ENCODE peak calls at places on chromosomes 2 and 18, in four cellular contexts. R is neuronal stem cell, M is heart left ventricle, O is psoas muscle. J is an unnamed sample.

GRCh38 chr2:188785515-188785914 is 188.7 kb upstream of the COL3A1 start:
- DNase-seq in R (no peak), M (no peak), O (no peak), J (no peak)

GRCh38 chr2:222797308-222797707 is 63.5 kb upstream of the ACSL3 start:
- DNase-seq in R (no peak), M (no peak), O (no peak), J (no peak)

GRCh38 chr2:236749346-236749745 is 179.7 kb downstream of the ACKR3 start:
- DNase-seq in R (no peak), M (no peak), O (no peak), J (no peak)

GRCh38 chr18:54119524-54120019 is 104.9 kb downstream of the MBD2 start:
- DNase-seq in R (peak; percentile 44), M (no peak), O (no peak), J (no peak)

GRCh38 chr18:79786304-79786703 is 11.4 kb upstream of the KCNG2 start:
- DNase-seq in R (no peak), M (peak; percentile 10), O (no peak), J (no peak)

GRCh38 chr2:128180031-128180430 is 89.0 kb downstream of the UGGT1 start:
- DNase-seq in R (no peak), M (no peak), O (no peak), J (no peak)

GRCh38 chr18:26894006-26894405 is 28.5 kb upstream of the AQP4 start:
- DNase-seq in R (no peak), M (no peak), O (no peak), J (no peak)

GRCh38 chr18:79409313-79409712 is 13.6 kb downstream of the NFATC1 start:
- DNase-seq in R (no peak), M (no peak), O (no peak), J (no peak)

GRCh38 chr2:24821433-24821891 is 28.2 kb downstream of the CENPO start:
- DNase-seq in R (no peak), M (no peak), O (no peak), J (no peak)

GRCh38 chr2:189421644-189422043 is 19.6 kb upstream of the WDR75 start:
- DNase-seq in R (no peak), M (no peak), O (no peak), J (no peak)

GRCh38 chr2:42793314-42794270 is 1.2 kb upstream of the HAAO start:
- DNase-seq in R (peak; percentile 38), M (no peak), O (no peak), J (peak; percentile 28)

GRCh38 chr2:23988371-23988770 is 21.5 kb upstream of the MFSD2B start:
- DNase-seq in R (no peak), M (no peak), O (no peak), J (no peak)

GRCh38 chr2:120421126-120421829 is 75.3 kb downstream of the INHBB start:
- DNase-seq in R (no peak), M (no peak), O (no peak), J (no peak)

GRCh38 chr2:163600801-163601200 is 135.0 kb downstream of the FIGN start:
- DNase-seq in R (no peak), M (no peak), O (no peak), J (no peak)

GRCh38 chr18:13493071-13493470 is 233.3 kb downstream of the FAM210A start:
- DNase-seq in R (no peak), M (no peak), O (no peak), J (no peak)

GRCh38 chr2:254231-254630 is 9.6 kb downstream of the SH3YL1 start:
- DNase-seq in R (no peak), M (no peak), O (no peak), J (no peak)

GRCh38 chr18:45688113-45688512 is 35.9 kb upstream of the SLC14A1 start:
- DNase-seq in R (no peak), M (no peak), O (no peak), J (no peak)

GRCh38 chr2:65070172-65070830 is 14.1 kb downstream of the CEP68 start:
- DNase-seq in R (no peak), M (no peak), O (no peak), J (no peak)

GRCh38 chr2:199463000-199463692 is 5.4 kb upstream of the SATB2 start:
- DNase-seq in R (peak; percentile 75), M (peak; percentile 60), O (peak; percentile 78), J (peak; percentile 60)

GRCh38 chr2:171957061-171957460 is 34.8 kb downstream of the HAT1 start:
- DNase-seq in R (no peak), M (no peak), O (no peak), J (no peak)

GRCh38 chr18:55337908-55338521 is 250.0 kb downstream of the TCF4 start:
- DNase-seq in R (no peak), M (peak; percentile 60), O (peak; percentile 35), J (peak; percentile 32)

GRCh38 chr2:217903142-217903858 is 99.5 kb downstream of the TNS1 start:
- DNase-seq in R (no peak), M (no peak), O (no peak), J (no peak)

GRCh38 chr2:169393068-169393590 is 30.8 kb upstream of the LRP2 start:
- DNase-seq in R (no peak), M (no peak), O (no peak), J (no peak)

GRCh38 chr2:217103752-217104540 is 244.1 kb upstream of the TNP1 start:
- DNase-seq in R (no peak), M (no peak), O (no peak), J (no peak)

GRCh38 chr2:11097988-11098387 is 57.3 kb upstream of the SLC66A3 start:
- DNase-seq in R (no peak), M (no peak), O (no peak), J (no peak)

GRCh38 chr2:142946941-142947340 is 69.5 kb downstream of the KYNU start:
- DNase-seq in R (no peak), M (no peak), O (no peak), J (no peak)

GRCh38 chr2:136238552-136239346 is 120.8 kb upstream of the CXCR4 start:
- DNase-seq in R (no peak), M (no peak), O (no peak), J (no peak)

GRCh38 chr2:192286093-192286701 is 91.5 kb upstream of the TMEFF2 start:
- DNase-seq in R (no peak), M (no peak), O (no peak), J (no peak)

GRCh38 chr2:101775092-101775491 is 77.6 kb downstream of the MAP4K4 start:
- DNase-seq in R (no peak), M (no peak), O (no peak), J (no peak)

GRCh38 chr2:72162574-72162973 is 14.9 kb upstream of the CYP26B1 start:
- DNase-seq in R (no peak), M (no peak), O (no peak), J (no peak)
- H3K4me3 ChIP-seq in R (no peak overlapping the region), M (no peak overlapping the region), O (no peak overlapping the region), J (no peak overlapping the region)

GRCh38 chr18:56632070-56633022 is 6.0 kb downstream of the TXNL1 start:
- DNase-seq in R (no peak), M (no peak), O (no peak), J (no peak)

DNA sequence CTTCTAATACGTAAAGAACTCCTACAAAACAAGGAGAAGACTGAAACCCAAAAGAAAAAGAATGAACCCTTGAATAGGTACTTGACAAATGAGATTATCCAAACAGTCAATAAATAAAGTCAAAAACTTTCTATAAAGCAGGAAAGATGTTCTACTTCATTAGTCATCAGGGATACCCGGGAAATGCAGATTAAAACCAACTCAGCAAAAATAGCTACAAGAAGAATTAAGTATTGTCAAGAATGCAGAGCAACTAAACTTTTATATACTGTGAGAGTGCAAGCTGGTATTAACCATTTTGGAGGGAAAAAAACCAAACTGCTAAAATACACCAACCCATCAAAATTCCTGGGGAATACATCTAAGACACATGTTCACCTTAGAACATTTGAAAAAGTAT is 10.4 kb downstream of the TXNL1 start:
- DNase-seq in R (no peak), M (no peak), O (no peak), J (no peak)
- H3K36me3 ChIP-seq in R (peaks cover 70% of the 10 kb centered on the region), M (peaks cover 28% of the 10 kb centered on the region), O (peaks cover 37% of the 10 kb centered on the region), J (peaks cover 34% of the 10 kb centered on the region)

GRCh38 chr2:31233741-31234689 is at the start of gene EHD3:
- DNase-seq in R (peak; percentile 92), M (peak; percentile 94), O (peak; percentile 86), J (peak; percentile 89)

GRCh38 chr2:31231571-31232287 is 2.2 kb upstream of the EHD3 start:
- DNase-seq in R (no peak), M (peak; percentile 71), O (no peak), J (peak; percentile 51)

GRCh38 chr2:31232586-31232985 is 1.4 kb upstream of the EHD3 start:
- DNase-seq in R (no peak), M (no peak), O (no peak), J (no peak)

GRCh38 chr2:31234690-31235503 is 945 bp downstream of the EHD3 start:
- DNase-seq in R (no peak), M (no peak), O (no peak), J (no peak)

GRCh38 chr2:31233216-31233615 is 736 bp upstream of the EHD3 start:
- DNase-seq in R (no peak), M (no peak), O (no peak), J (no peak)
- H3K4me3 ChIP-seq in R (no peak overlapping the region), M (peak overlapping the region; percentile 66), O (no peak overlapping the region), J (peak overlapping the region; percentile 81)

GRCh38 chr2:231094671-231095346 is 30.0 kb downstream of the HTR2B start:
- DNase-seq in R (no peak), M (no peak), O (no peak), J (no peak)
- H3K36me3 ChIP-seq in R (peaks cover 83% of the 10 kb centered on the region), M (peaks cover 82% of the 10 kb centered on the region), O (peaks cover 72% of the 10 kb centered on the region), J (peaks cover 76% of the 10 kb centered on the region)

GRCh38 chr2:32666704-32667103 is 38.9 kb downstream of the TTC27 start:
- DNase-seq in R (no peak), M (no peak), O (no peak), J (no peak)
- H3K4me3 ChIP-seq in R (no peak overlapping the region), M (no peak overlapping the region), O (no peak overlapping the region), J (no peak overlapping the region)

DNA sequence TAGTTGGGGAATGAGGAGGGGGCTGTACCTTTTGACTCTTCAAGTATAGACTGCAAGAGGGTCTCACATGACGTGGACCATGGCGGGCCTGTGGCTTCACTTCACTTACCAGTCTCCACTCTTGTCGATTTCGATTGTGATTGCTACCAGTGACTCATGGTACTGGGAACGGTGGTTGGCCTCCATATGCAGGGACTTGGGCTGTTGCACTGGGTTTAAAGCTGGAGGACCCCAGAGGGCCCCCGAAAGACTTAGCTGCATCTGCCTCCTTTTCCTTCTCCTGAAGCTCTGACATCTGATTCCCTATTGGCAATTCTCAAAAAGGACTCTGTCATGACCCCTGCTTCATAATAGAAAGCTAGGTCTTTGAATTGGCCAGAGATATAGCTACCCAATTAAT is 43.4 kb downstream of the HK2 start:
- DNase-seq in R (no peak), M (no peak), O (no peak), J (no peak)
- H3K36me3 ChIP-seq in R (peaks cover 93% of the 10 kb centered on the region), M (peaks cover 4% of the 10 kb centered on the region), O (peaks cover 89% of the 10 kb centered on the region), J (peaks cover 33% of the 10 kb centered on the region)

J was measured in left ventricle myocardium inferior.